ENCODE peak calls at places on chromosome 10, in ten cellular contexts. S, Z, H, U, V, J, A, B, X and W are unnamed samples.

GRCh38 chr10:921471-922414 is 9.8 kb downstream of the LARP4B start:
- DNase-seq in S (no peak), Z (no peak), H (no peak), U (no peak), V (peak; percentile 19), J (no peak), A (no peak), B (no peak), X (peak; percentile 72), W (no peak)

GRCh38 chr10:122939819-122940543 is 14.0 kb downstream of the C10orf88 start:
- DNase-seq in S (no peak), Z (no peak), H (no peak), U (no peak), V (no peak), J (no peak), A (no peak), B (no peak), X (peak; percentile 91), W (peak; percentile 53)

GRCh38 chr10:88853155-88853554 is 1.5 kb upstream of the ANKRD22 start:
- DNase-seq in S (no peak), Z (no peak), H (no peak), U (no peak), V (no peak), J (no peak), A (no peak), B (peak; percentile 91), X (no peak), W (no peak)

GRCh38 chr10:28939352-28940157 is 262.2 kb downstream of the BAMBI start:
- DNase-seq in S (peak; percentile 94), Z (peak; percentile 8), H (peak; percentile 92), U (no peak), V (peak; percentile 49), J (no peak), A (peak; percentile 89), B (peak; percentile 5), X (peak; percentile 66), W (peak; percentile 5)

GRCh38 chr10:99008106-99008505 is 227.5 kb downstream of the HPSE2 start:
- DNase-seq in S (no peak), Z (no peak), H (no peak), U (no peak), V (no peak), J (no peak), A (no peak), B (no peak), X (no peak), W (no peak)

GRCh38 chr10:76881477-76882220 is 756.0 kb downstream of the KCNMA1 start:
- DNase-seq in S (no peak), Z (no peak), H (no peak), U (no peak), V (no peak), J (no peak), A (no peak), B (no peak), X (peak; percentile 56), W (no peak)

GRCh38 chr10:127275793-127276415 is 79.5 kb upstream of the INSYN2A start:
- DNase-seq in S (no peak), Z (peak; percentile 50), H (no peak), U (peak; percentile 46), V (no peak), J (no peak), A (no peak), B (no peak), X (no peak), W (no peak)

GRCh38 chr10:11152801-11153200 is 135.1 kb downstream of the CELF2 start:
- DNase-seq in S (no peak), Z (no peak), H (no peak), U (no peak), V (no peak), J (no peak), A (no peak), B (no peak), X (no peak), W (no peak)

GRCh38 chr10:72315611-72316385 is 38.9 kb downstream of the DNAJB12 start:
- DNase-seq in S (peak; percentile 96), Z (peak; percentile 88), H (no peak), U (no peak), V (no peak), J (peak; percentile 66), A (no peak), B (peak; percentile 49), X (peak; percentile 52), W (peak; percentile 64)

GRCh38 chr10:13201132-13201531 is 33.0 kb downstream of the UCMA start:
- DNase-seq in S (no peak), Z (no peak), H (no peak), U (no peak), V (no peak), J (no peak), A (no peak), B (no peak), X (peak; percentile 75), W (peak; percentile 8)

GRCh38 chr10:101559596-101560292 is 28.3 kb downstream of the POLL start:
- DNase-seq in S (no peak), Z (no peak), H (no peak), U (peak; percentile 53), V (no peak), J (no peak), A (no peak), B (no peak), X (no peak), W (no peak)

GRCh38 chr10:51010977-51011376 is 63.3 kb upstream of the PRKG1 start:
- DNase-seq in S (peak; percentile 31), Z (peak; percentile 9), H (peak; percentile 38), U (no peak), V (no peak), J (no peak), A (no peak), B (peak; percentile 49), X (peak; percentile 54), W (peak; percentile 27)

GRCh38 chr10:60899266-60899665 is 44.7 kb downstream of the RHOBTB1 start:
- DNase-seq in S (no peak), Z (no peak), H (no peak), U (no peak), V (no peak), J (no peak), A (no peak), B (no peak), X (no peak), W (no peak)

GRCh38 chr10:2777946-2778345 is 289.4 kb upstream of the PFKP start:
- DNase-seq in S (no peak), Z (no peak), H (no peak), U (no peak), V (no peak), J (no peak), A (no peak), B (no peak), X (no peak), W (no peak)

GRCh38 chr10:62594093-62594520 is 210.4 kb upstream of the ADO start:
- DNase-seq in S (peak; percentile 54), Z (peak; percentile 59), H (peak; percentile 26), U (no peak), V (peak; percentile 78), J (peak; percentile 81), A (peak; percentile 68), B (peak; percentile 73), X (peak; percentile 56), W (peak; percentile 35)

GRCh38 chr10:117391436-117392205 is 16.4 kb upstream of the PDZD8 start:
- DNase-seq in S (peak; percentile 29), Z (peak; percentile 33), H (no peak), U (no peak), V (no peak), J (no peak), A (peak; percentile 96), B (no peak), X (peak; percentile 30), W (peak; percentile 12)

GRCh38 chr10:14403846-14404623 is 73.3 kb upstream of the FRMD4A start:
- DNase-seq in S (no peak), Z (no peak), H (no peak), U (no peak), V (no peak), J (no peak), A (no peak), B (no peak), X (no peak), W (no peak)

GRCh38 chr10:26699631-26700030 is 2.1 kb downstream of the PDSS1 start:
- DNase-seq in S (no peak), Z (no peak), H (no peak), U (no peak), V (no peak), J (no peak), A (no peak), B (peak; percentile 12), X (no peak), W (no peak)

DNA sequence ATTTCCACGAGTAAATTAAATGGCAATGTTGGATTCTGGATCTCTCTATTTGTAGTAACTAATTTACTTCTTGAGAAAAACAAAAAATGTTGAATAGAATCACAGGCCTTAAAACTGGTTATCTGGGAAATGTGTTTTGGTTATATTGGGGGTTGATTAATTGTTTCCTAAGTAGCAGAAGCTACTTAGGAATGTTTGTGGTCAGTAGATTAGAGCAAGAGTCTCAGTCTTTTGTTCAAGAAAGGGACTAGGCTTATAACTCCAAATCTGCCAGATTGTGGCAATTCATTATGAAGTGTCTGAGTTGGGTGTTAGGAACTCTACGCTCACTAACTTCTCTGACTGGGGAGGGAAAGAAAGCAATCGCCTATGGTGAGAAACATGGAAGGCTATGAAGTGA is 244.3 kb upstream of the PHYHIPL start:
- DNase-seq in S (no peak), Z (no peak), H (no peak), U (no peak), V (no peak), J (no peak), A (no peak), B (no peak), X (peak; percentile 4), W (no peak)
- TF ChIP-seq POLR2A in S (no peak), Z (no peak), H (no peak), U (no peak), V (no peak), J (no peak), A (no peak), B (no peak), X (no peak), W (no peak)

DNA sequence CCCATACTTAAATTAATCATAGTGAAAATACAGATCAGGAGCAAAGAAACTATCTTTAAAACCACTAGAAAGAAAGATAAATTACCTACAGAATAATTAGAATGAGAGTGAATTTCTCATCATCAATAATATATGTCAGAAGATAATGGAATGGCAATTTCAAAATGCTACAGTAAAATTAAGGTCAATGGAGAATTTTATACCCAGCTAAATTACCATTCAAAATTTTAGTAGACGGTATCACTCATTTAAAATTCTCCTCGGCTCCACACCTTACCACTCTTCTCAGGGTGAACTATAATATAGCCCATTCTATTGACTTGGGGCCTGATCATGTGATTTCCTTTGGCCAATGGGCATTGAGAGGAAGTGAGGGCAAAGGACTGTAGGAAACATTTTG is 192.5 kb upstream of the TCERG1L start:
- DNase-seq in S (no peak), Z (no peak), H (no peak), U (no peak), V (no peak), J (no peak), A (no peak), B (no peak), X (no peak), W (no peak)
- TF ChIP-seq POLR2A in S (no peak), Z (no peak), H (no peak), U (no peak), V (no peak), J (no peak), A (no peak), B (no peak), X (no peak), W (no peak)

GRCh38 chr10:5446390-5446926 is 34.1 kb downstream of the NET1 start:
- DNase-seq in S (peak; percentile 96), Z (peak; percentile 98), H (peak; percentile 76), U (peak; percentile 99), V (peak; percentile 97), J (peak; percentile 95), A (peak; percentile 97), B (peak; percentile 86), X (peak; percentile 84), W (peak; percentile 90)
- TF ChIP-seq POLR2A in S (peak; percentile 98), Z (peak; percentile 100), H (peak; percentile 99), U (peak; percentile 41), V (peak; percentile 99), J (no peak), A (peak; percentile 98), B (peak; percentile 65), X (peak; percentile 98), W (peak; percentile 99)

GRCh38 chr10:68231106-68231901 is 609 bp downstream of the ATOH7 start:
- DNase-seq in S (peak; percentile 63), Z (peak; percentile 43), H (peak; percentile 92), U (peak; percentile 88), V (peak; percentile 62), J (peak; percentile 84), A (peak; percentile 65), B (peak; percentile 88), X (peak; percentile 76), W (peak; percentile 74)
- TF ChIP-seq POLR2A in S (peak; percentile 54), Z (no peak), H (peak; percentile 73), U (no peak), V (no peak), J (no peak), A (no peak), B (no peak), X (no peak), W (no peak)